ENCODE peak calls at places on chromosomes 12 and 14, in nine cellular contexts. One of them, this sample, is unnamed.

GRCh38 chr14:39368261-39368959 is 63.8 kb downstream of the FBXO33 start:
- DNase-seq in astrocyte: peak
- DNase-seq in MM.1S: no peak
- DNase-seq in SK-N-SH: peak
- DNase-seq in PC-3: peak
- DNase-seq in K562: peak
- DNase-seq in fibroblast of lung: peak
- DNase-seq in HCT116: peak
- DNase-seq in mesenchymal stem cell: peak
- DNase-seq in this sample: peak

GRCh38 chr12:107844312-107844921 is 69.9 kb downstream of the ASCL4 start:
- DNase-seq in astrocyte: no peak
- DNase-seq in fibroblast of lung: peak
- DNase-seq in MM.1S: no peak
- DNase-seq in SK-N-SH: peak
- DNase-seq in PC-3: no peak
- DNase-seq in K562: no peak
- DNase-seq in mesenchymal stem cell: no peak
- DNase-seq in HCT116: no peak
- DNase-seq in this sample: peak

GRCh38 chr12:49126852-49127763 is 4.1 kb downstream of the TUBA1B start:
- DNase-seq in astrocyte: no peak
- DNase-seq in MM.1S: no peak
- DNase-seq in mesenchymal stem cell: no peak
- DNase-seq in fibroblast of lung: no peak
- DNase-seq in K562: no peak
- DNase-seq in SK-N-SH: no peak
- DNase-seq in PC-3: no peak
- DNase-seq in HCT116: no peak
- DNase-seq in this sample: no peak

GRCh38 chr14:99268776-99269510 is 3.1 kb downstream of the BCL11B start:
- DNase-seq in fibroblast of lung: no peak
- DNase-seq in astrocyte: no peak
- DNase-seq in K562: no peak
- DNase-seq in SK-N-SH: no peak
- DNase-seq in HCT116: no peak
- DNase-seq in PC-3: no peak
- DNase-seq in mesenchymal stem cell: no peak
- DNase-seq in MM.1S: no peak
- DNase-seq in this sample: peak

GRCh38 chr12:47551426-47551851 is 154.4 kb downstream of the RPAP3 start:
- DNase-seq in astrocyte: peak
- DNase-seq in PC-3: peak
- DNase-seq in K562: no peak
- DNase-seq in MM.1S: no peak
- DNase-seq in SK-N-SH: no peak
- DNase-seq in fibroblast of lung: peak
- DNase-seq in HCT116: no peak
- DNase-seq in mesenchymal stem cell: peak
- DNase-seq in this sample: no peak

GRCh38 chr14:77376380-77376770 is 519 bp downstream of the TMED8 start:
- DNase-seq in HCT116: no peak
- DNase-seq in astrocyte: no peak
- DNase-seq in SK-N-SH: peak
- DNase-seq in K562: peak
- DNase-seq in fibroblast of lung: peak
- DNase-seq in PC-3: peak
- DNase-seq in mesenchymal stem cell: peak
- DNase-seq in MM.1S: peak
- DNase-seq in this sample: peak

GRCh38 chr14:96145116-96145864 is 59.3 kb upstream of the BDKRB2 start:
- DNase-seq in MM.1S: no peak
- DNase-seq in mesenchymal stem cell: peak
- DNase-seq in K562: no peak
- DNase-seq in PC-3: peak
- DNase-seq in fibroblast of lung: peak
- DNase-seq in HCT116: no peak
- DNase-seq in astrocyte: peak
- DNase-seq in SK-N-SH: no peak
- DNase-seq in this sample: no peak

GRCh38 chr12:65510584-65511050 is 232.1 kb downstream of the MSRB3 start:
- DNase-seq in SK-N-SH: no peak
- DNase-seq in PC-3: no peak
- DNase-seq in HCT116: peak
- DNase-seq in astrocyte: peak
- DNase-seq in K562: no peak
- DNase-seq in fibroblast of lung: peak
- DNase-seq in MM.1S: no peak
- DNase-seq in mesenchymal stem cell: no peak
- DNase-seq in this sample: peak

GRCh38 chr12:11716794-11717532 is 67.5 kb downstream of the ETV6 start:
- DNase-seq in HCT116: no peak
- DNase-seq in mesenchymal stem cell: peak
- DNase-seq in SK-N-SH: peak
- DNase-seq in astrocyte: peak
- DNase-seq in fibroblast of lung: peak
- DNase-seq in K562: no peak
- DNase-seq in MM.1S: no peak
- DNase-seq in PC-3: no peak
- DNase-seq in this sample: no peak

GRCh38 chr14:88551094-88551870 is 3.5 kb downstream of the PTPN21 start:
- DNase-seq in MM.1S: no peak
- DNase-seq in K562: peak
- DNase-seq in SK-N-SH: peak
- DNase-seq in mesenchymal stem cell: peak
- DNase-seq in fibroblast of lung: peak
- DNase-seq in PC-3: peak
- DNase-seq in HCT116: peak
- DNase-seq in astrocyte: peak
- DNase-seq in this sample: peak

GRCh38 chr12:70736775-70737174 is 99.5 kb upstream of the PTPRB start:
- DNase-seq in MM.1S: no peak
- DNase-seq in fibroblast of lung: no peak
- DNase-seq in astrocyte: no peak
- DNase-seq in K562: no peak
- DNase-seq in SK-N-SH: no peak
- DNase-seq in PC-3: no peak
- DNase-seq in mesenchymal stem cell: no peak
- DNase-seq in HCT116: no peak
- DNase-seq in this sample: no peak

GRCh38 chr12:52646613-52647012 is 5.4 kb downstream of the KRT2 start:
- DNase-seq in K562: no peak
- DNase-seq in MM.1S: no peak
- DNase-seq in PC-3: no peak
- DNase-seq in astrocyte: no peak
- DNase-seq in mesenchymal stem cell: no peak
- DNase-seq in HCT116: no peak
- DNase-seq in SK-N-SH: no peak
- DNase-seq in fibroblast of lung: no peak
- DNase-seq in this sample: no peak

GRCh38 chr12:108731866-108732461 is 646 bp upstream of the CORO1C start:
- DNase-seq in MM.1S: peak
- DNase-seq in K562: peak
- DNase-seq in SK-N-SH: peak
- DNase-seq in mesenchymal stem cell: peak
- DNase-seq in fibroblast of lung: peak
- DNase-seq in HCT116: peak
- DNase-seq in astrocyte: peak
- DNase-seq in PC-3: peak
- DNase-seq in this sample: peak

GRCh38 chr12:79455314-79455713 is 235.4 kb downstream of the PAWR start:
- DNase-seq in HCT116: no peak
- DNase-seq in K562: no peak
- DNase-seq in SK-N-SH: no peak
- DNase-seq in fibroblast of lung: peak
- DNase-seq in PC-3: no peak
- DNase-seq in astrocyte: peak
- DNase-seq in MM.1S: no peak
- DNase-seq in mesenchymal stem cell: peak
- DNase-seq in this sample: no peak

GRCh38 chr12:114319422-114319821 is 86.5 kb downstream of the TBX5 start:
- DNase-seq in PC-3: no peak
- DNase-seq in mesenchymal stem cell: no peak
- DNase-seq in astrocyte: peak
- DNase-seq in SK-N-SH: no peak
- DNase-seq in K562: no peak
- DNase-seq in HCT116: no peak
- DNase-seq in fibroblast of lung: peak
- DNase-seq in MM.1S: no peak
- DNase-seq in this sample: no peak

GRCh38 chr12:71300772-71301675 is 138.6 kb upstream of the LGR5 start:
- DNase-seq in MM.1S: no peak
- DNase-seq in mesenchymal stem cell: no peak
- DNase-seq in SK-N-SH: no peak
- DNase-seq in astrocyte: no peak
- DNase-seq in PC-3: no peak
- DNase-seq in HCT116: no peak
- DNase-seq in fibroblast of lung: no peak
- DNase-seq in K562: peak
- DNase-seq in this sample: no peak

GRCh38 chr12:56274299-56274698 is 7.6 kb downstream of the COQ10A start:
- DNase-seq in SK-N-SH: no peak
- DNase-seq in MM.1S: no peak
- DNase-seq in mesenchymal stem cell: no peak
- DNase-seq in astrocyte: no peak
- DNase-seq in K562: no peak
- DNase-seq in PC-3: no peak
- DNase-seq in fibroblast of lung: no peak
- DNase-seq in HCT116: no peak
- DNase-seq in this sample: no peak
- H3K4me2 ChIP-seq in SK-N-SH: no peak
- H3K4me2 ChIP-seq in MM.1S: no peak
- H3K4me2 ChIP-seq in mesenchymal stem cell: no peak
- H3K4me2 ChIP-seq in astrocyte: no peak
- H3K4me2 ChIP-seq in K562: no peak
- H3K4me2 ChIP-seq in PC-3: no peak
- H3K4me2 ChIP-seq in fibroblast of lung: no peak
- H3K4me2 ChIP-seq in HCT116: no peak
- H3K4me2 ChIP-seq in this sample: no peak

DNA sequence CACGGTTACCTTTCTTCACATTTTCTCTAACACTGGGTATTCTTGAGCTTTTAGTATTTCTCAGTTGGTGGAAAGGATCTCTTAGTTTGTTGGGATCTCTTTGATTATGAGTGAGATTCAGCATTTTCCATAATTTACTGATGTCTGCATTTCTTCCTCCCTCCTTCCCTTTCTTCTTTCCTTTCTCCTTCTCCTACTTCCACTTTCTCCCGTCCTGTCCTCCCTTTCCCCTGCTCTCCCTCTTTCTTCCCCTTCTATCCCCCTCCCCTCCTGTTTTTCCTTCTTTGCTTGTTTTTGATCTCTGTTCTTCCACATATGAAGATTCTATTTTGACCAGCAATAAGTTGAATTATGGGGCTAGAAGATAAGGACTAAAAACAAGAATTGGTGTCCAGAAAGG is 66.9 kb downstream of the FUT8 start:
- DNase-seq in fibroblast of lung: no peak
- DNase-seq in HCT116: no peak
- DNase-seq in SK-N-SH: no peak
- DNase-seq in K562: no peak
- DNase-seq in MM.1S: no peak
- DNase-seq in PC-3: no peak
- DNase-seq in astrocyte: no peak
- DNase-seq in mesenchymal stem cell: no peak
- DNase-seq in this sample: no peak
- H3K4me2 ChIP-seq in fibroblast of lung: no peak
- H3K4me2 ChIP-seq in HCT116: no peak
- H3K4me2 ChIP-seq in SK-N-SH: no peak
- H3K4me2 ChIP-seq in K562: no peak
- H3K4me2 ChIP-seq in MM.1S: no peak
- H3K4me2 ChIP-seq in PC-3: no peak
- H3K4me2 ChIP-seq in astrocyte: no peak
- H3K4me2 ChIP-seq in mesenchymal stem cell: no peak
- H3K4me2 ChIP-seq in this sample: peak

DNA sequence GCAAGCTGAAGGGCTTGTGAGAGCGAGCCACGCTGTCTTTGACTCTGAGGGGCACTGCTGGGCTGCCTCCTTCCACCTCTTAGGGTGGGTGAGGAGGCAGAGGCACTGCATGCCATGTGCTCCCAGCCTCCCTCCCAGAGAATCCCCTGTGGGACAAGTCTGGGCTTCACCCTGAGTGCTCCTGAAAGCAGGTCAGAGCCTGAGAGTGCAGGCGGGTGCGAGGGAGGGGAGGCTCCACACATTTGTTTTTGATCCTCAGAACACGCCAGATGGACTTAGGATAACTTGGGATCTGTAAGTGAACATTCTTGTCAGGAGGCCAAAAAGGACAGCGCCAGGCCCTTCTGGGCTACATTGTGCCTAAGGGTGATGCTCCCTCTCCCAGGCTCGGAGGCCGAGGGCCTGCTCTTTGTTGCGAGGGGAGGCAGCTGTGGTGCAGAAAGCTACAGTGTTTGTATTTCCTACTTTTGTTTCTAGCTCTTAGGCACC is 155.4 kb downstream of the TMX1 start:
- DNase-seq in HCT116: no peak
- DNase-seq in K562: no peak
- DNase-seq in SK-N-SH: peak
- DNase-seq in fibroblast of lung: peak
- DNase-seq in mesenchymal stem cell: peak
- DNase-seq in astrocyte: peak
- DNase-seq in PC-3: peak
- DNase-seq in MM.1S: no peak
- DNase-seq in this sample: peak
- H3K4me2 ChIP-seq in HCT116: no peak
- H3K4me2 ChIP-seq in K562: no peak
- H3K4me2 ChIP-seq in SK-N-SH: peak
- H3K4me2 ChIP-seq in fibroblast of lung: peak
- H3K4me2 ChIP-seq in mesenchymal stem cell: no peak
- H3K4me2 ChIP-seq in astrocyte: peak
- H3K4me2 ChIP-seq in PC-3: peak
- H3K4me2 ChIP-seq in MM.1S: no peak
- H3K4me2 ChIP-seq in this sample: no peak

GRCh38 chr12:53991077-53991460 is 6.1 kb downstream of the HOXC10 start:
- DNase-seq in mesenchymal stem cell: no peak
- DNase-seq in K562: no peak
- DNase-seq in PC-3: peak
- DNase-seq in MM.1S: no peak
- DNase-seq in astrocyte: no peak
- DNase-seq in SK-N-SH: no peak
- DNase-seq in fibroblast of lung: no peak
- DNase-seq in HCT116: no peak
- DNase-seq in this sample: no peak

GRCh38 chr12:53988519-53989226 is 3.7 kb downstream of the HOXC10 start:
- DNase-seq in mesenchymal stem cell: no peak
- DNase-seq in HCT116: no peak
- DNase-seq in SK-N-SH: no peak
- DNase-seq in MM.1S: no peak
- DNase-seq in PC-3: no peak
- DNase-seq in astrocyte: no peak
- DNase-seq in K562: no peak
- DNase-seq in fibroblast of lung: no peak
- DNase-seq in this sample: no peak

GRCh38 chr12:53987748-53988147 is 2.8 kb downstream of the HOXC10 start:
- DNase-seq in fibroblast of lung: no peak
- DNase-seq in HCT116: no peak
- DNase-seq in K562: no peak
- DNase-seq in SK-N-SH: no peak
- DNase-seq in PC-3: no peak
- DNase-seq in astrocyte: no peak
- DNase-seq in mesenchymal stem cell: no peak
- DNase-seq in MM.1S: no peak
- DNase-seq in this sample: no peak

GRCh38 chr12:53990311-53991076 is 5.5 kb downstream of the HOXC10 start:
- DNase-seq in astrocyte: no peak
- DNase-seq in K562: no peak
- DNase-seq in fibroblast of lung: no peak
- DNase-seq in PC-3: peak
- DNase-seq in mesenchymal stem cell: no peak
- DNase-seq in SK-N-SH: no peak
- DNase-seq in HCT116: no peak
- DNase-seq in MM.1S: no peak
- DNase-seq in this sample: no peak

GRCh38 chr12:53989227-53990113 is 4.5 kb downstream of the HOXC10 start:
- DNase-seq in SK-N-SH: no peak
- DNase-seq in PC-3: peak
- DNase-seq in mesenchymal stem cell: peak
- DNase-seq in fibroblast of lung: no peak
- DNase-seq in K562: no peak
- DNase-seq in MM.1S: peak
- DNase-seq in astrocyte: no peak
- DNase-seq in HCT116: no peak
- DNase-seq in this sample: peak
- H3K4me2 ChIP-seq in SK-N-SH: peak
- H3K4me2 ChIP-seq in PC-3: peak
- H3K4me2 ChIP-seq in mesenchymal stem cell: peak
- H3K4me2 ChIP-seq in fibroblast of lung: peak
- H3K4me2 ChIP-seq in K562: peak
- H3K4me2 ChIP-seq in MM.1S: peak
- H3K4me2 ChIP-seq in astrocyte: no peak
- H3K4me2 ChIP-seq in HCT116: peak
- H3K4me2 ChIP-seq in this sample: no peak